ENCODE peak calls at places on chromosomes 6 and 20, in eight cellular contexts. U is mucosa of descending colon; F is stimulated activated CD8-positive, alpha-beta memory T cell treated with anti-CD3 and anti-CD28 coated beads, Interleukin-12 subunit alpha, Interleukin-12 subunit beta, amount 100 ng/mL, for 4 hours; G is EL; Q is neuronal stem cell; S is heart left ventricle; W is left lobe of liver; P is choroid plexus epithelial cell. D is an unnamed sample.

GRCh38 chr20:1894471-1894950 is 696 bp upstream of the SIRPA start:
- DNase-seq in U (peak; percentile 76), F (no peak), G (peak; percentile 71), Q (peak; percentile 57), S (peak; percentile 52), W (peak; percentile 89), P (peak; percentile 61), D (peak; percentile 82)

GRCh38 chr20:54058420-54059139 is 11.8 kb downstream of the BCAS1 start:
- DNase-seq in U (no peak), F (no peak), G (no peak), Q (no peak), S (no peak), W (no peak), P (no peak), D (no peak)

GRCh38 chr6:161921602-161922400 is 647.9 kb upstream of the AGPAT4 start:
- DNase-seq in U (no peak), F (no peak), G (no peak), Q (no peak), S (no peak), W (no peak), P (peak; percentile 43), D (no peak)

GRCh38 chr20:56628015-56628872 is 862 bp upstream of the TFAP2C start:
- DNase-seq in U (peak; percentile 55), F (no peak), G (peak; percentile 43), Q (no peak), S (no peak), W (no peak), P (peak; percentile 14), D (peak; percentile 76)

GRCh38 chr20:10922941-10923340 is 249.1 kb upstream of the JAG1 start:
- DNase-seq in U (no peak), F (no peak), G (peak; percentile 96), Q (no peak), S (no peak), W (no peak), P (peak; percentile 94), D (no peak)

GRCh38 chr6:66662196-66662595 is 955.2 kb upstream of the EYS start:
- DNase-seq in U (no peak), F (no peak), G (no peak), Q (no peak), S (no peak), W (no peak), P (peak; percentile 78), D (no peak)

GRCh38 chr6:125868996-125869395 is 78.2 kb downstream of the NCOA7 start:
- DNase-seq in U (no peak), F (no peak), G (no peak), Q (no peak), S (peak; percentile 72), W (no peak), P (no peak), D (no peak)

GRCh38 chr6:68559716-68560115 is 75.4 kb upstream of the ADGRB3 start:
- DNase-seq in U (no peak), F (no peak), G (no peak), Q (peak; percentile 43), S (no peak), W (no peak), P (no peak), D (no peak)

GRCh38 chr6:80528115-80528514 is 421.6 kb downstream of the BCKDHB start:
- DNase-seq in U (no peak), F (no peak), G (no peak), Q (no peak), S (no peak), W (peak; percentile 46), P (peak; percentile 51), D (no peak)

GRCh38 chr6:162962093-162962492 is 234.3 kb downstream of the PACRG start:
- DNase-seq in U (no peak), F (no peak), G (peak; percentile 48), Q (no peak), S (no peak), W (no peak), P (no peak), D (no peak)

GRCh38 chr20:36791862-36792261 is 18.3 kb upstream of the DSN1 start:
- DNase-seq in U (no peak), F (no peak), G (no peak), Q (no peak), S (no peak), W (no peak), P (no peak), D (no peak)

GRCh38 chr20:18058661-18059467 is 1.1 kb upstream of the OVOL2 start:
- DNase-seq in U (peak; percentile 74), F (no peak), G (no peak), Q (peak; percentile 45), S (no peak), W (no peak), P (no peak), D (peak; percentile 74)

GRCh38 chr6:42520786-42521607 is 42.8 kb upstream of the UBR2 start:
- DNase-seq in U (no peak), F (no peak), G (peak; percentile 77), Q (no peak), S (no peak), W (no peak), P (peak; percentile 38), D (no peak)

GRCh38 chr6:2147737-2148448 is 97.5 kb downstream of the GMDS start:
- DNase-seq in U (no peak), F (no peak), G (peak; percentile 34), Q (no peak), S (no peak), W (no peak), P (peak; percentile 26), D (no peak)

GRCh38 chr6:19028201-19028600 is 641.1 kb downstream of the RNF144B start:
- DNase-seq in U (no peak), F (no peak), G (no peak), Q (no peak), S (no peak), W (no peak), P (no peak), D (no peak)

GRCh38 chr6:154404791-154405400 is 48.3 kb upstream of the IPCEF1 start:
- DNase-seq in U (no peak), F (no peak), G (peak; percentile 76), Q (no peak), S (no peak), W (no peak), P (peak; percentile 64), D (no peak)

GRCh38 chr20:19885576-19885956 is 127.5 kb downstream of the RIN2 start:
- DNase-seq in U (no peak), F (no peak), G (no peak), Q (no peak), S (no peak), W (no peak), P (no peak), D (no peak)

GRCh38 chr20:8007490-8007889 is 12.1 kb downstream of the TMX4 start:
- DNase-seq in U (no peak), F (no peak), G (no peak), Q (no peak), S (no peak), W (no peak), P (no peak), D (no peak)

GRCh38 chr6:12890171-12890790 is 173.7 kb downstream of the PHACTR1 start:
- DNase-seq in U (no peak), F (no peak), G (no peak), Q (no peak), S (no peak), W (no peak), P (peak; percentile 12), D (no peak)

GRCh38 chr20:44532248-44532980 is 10.5 kb upstream of the SERINC3 start:
- DNase-seq in U (no peak), F (no peak), G (peak; percentile 29), Q (no peak), S (no peak), W (no peak), P (no peak), D (no peak)

GRCh38 chr6:72855471-72855870 is 233.6 kb downstream of the KCNQ5 start:
- DNase-seq in U (no peak), F (no peak), G (peak; percentile 16), Q (no peak), S (no peak), W (no peak), P (no peak), D (no peak)

GRCh38 chr6:160051390-160051789 is 70.2 kb upstream of the SLC22A1 start:
- DNase-seq in U (no peak), F (no peak), G (no peak), Q (no peak), S (no peak), W (no peak), P (no peak), D (no peak)

GRCh38 chr20:6956574-6956973 is 189.1 kb downstream of the BMP2 start:
- DNase-seq in U (no peak), F (no peak), G (no peak), Q (no peak), S (no peak), W (no peak), P (peak; percentile 63), D (no peak)

GRCh38 chr20:58603656-58604184 is 47.4 kb upstream of the STX16 start:
- DNase-seq in U (no peak), F (no peak), G (peak; percentile 35), Q (no peak), S (no peak), W (no peak), P (peak; percentile 50), D (no peak)

GRCh38 chr20:34891166-34892062 is 15.0 kb downstream of the ACSS2 start:
- DNase-seq in U (no peak), F (no peak), G (peak; percentile 76), Q (no peak), S (no peak), W (no peak), P (peak; percentile 74), D (no peak)

D was measured in ecto neural progenitor cell.